ENCODE peak calls at places on chromosome 16, in four cellular contexts. A is esophagus muscularis mucosa, H is breast epithelium, M is prostate gland. J is an unnamed sample.
A peak's percentile ranks its signal among the peaks of the same experiment; 100 is the strongest.

GRCh38 chr16:66150691-66151090 is 215.8 kb upstream of the CDH5 start:
- DNase-seq in A (no peak), H (no peak), M (no peak), J (no peak)

GRCh38 chr16:81483064-81483969 is 38.7 kb downstream of the CMIP start:
- DNase-seq in A (no peak), H (no peak), M (no peak), J (no peak)

GRCh38 chr16:78490847-78491246 is 391.4 kb downstream of the WWOX start:
- DNase-seq in A (no peak), H (no peak), M (no peak), J (no peak)

GRCh38 chr16:89700649-89701424 is 668 bp downstream of the SPATA2L start:
- DNase-seq in A (no peak), H (peak; percentile 66), M (peak; percentile 51), J (no peak)

GRCh38 chr16:86214326-86215232 is 295.7 kb upstream of the FOXF1 start:
- DNase-seq in A (no peak), H (no peak), M (no peak), J (peak; percentile 60)

GRCh38 chr16:17340804-17341203 is 130.0 kb downstream of the XYLT1 start:
- DNase-seq in A (no peak), H (no peak), M (no peak), J (no peak)

GRCh38 chr16:5025171-5025632 is 8.5 kb downstream of the NAGPA start:
- DNase-seq in A (no peak), H (no peak), M (no peak), J (no peak)

GRCh38 chr16:67177743-67178699 is 5.7 kb downstream of the MATCAP1 start:
- DNase-seq in A (no peak), H (peak; percentile 82), M (peak; percentile 85), J (peak; percentile 83)

GRCh38 chr16:3698941-3699340 is 18.4 kb downstream of the TRAP1 start:
- DNase-seq in A (no peak), H (no peak), M (no peak), J (no peak)

GRCh38 chr16:85139888-85140339 is 27.6 kb upstream of the CIBAR2 start:
- DNase-seq in A (no peak), H (no peak), M (no peak), J (no peak)

GRCh38 chr16:49282690-49283375 is 1.2 kb upstream of the CBLN1 start:
- DNase-seq in A (peak; percentile 91), H (no peak), M (no peak), J (no peak)

GRCh38 chr16:27217256-27217655 is 13.9 kb downstream of the KDM8 start:
- DNase-seq in A (no peak), H (no peak), M (no peak), J (no peak)

GRCh38 chr16:57564571-57565270 is 22.3 kb downstream of the ADGRG5 start:
- DNase-seq in A (no peak), H (peak; percentile 10), M (no peak), J (no peak)

GRCh38 chr16:57563761-57564160 is 21.3 kb downstream of the ADGRG5 start:
- DNase-seq in A (no peak), H (peak; percentile 3), M (no peak), J (no peak)

GRCh38 chr16:57562066-57562465 is 19.6 kb downstream of the ADGRG5 start:
- DNase-seq in A (no peak), H (peak; percentile 7), M (no peak), J (no peak)

GRCh38 chr16:57562669-57563486 is 20.4 kb downstream of the ADGRG5 start:
- DNase-seq in A (no peak), H (no peak), M (no peak), J (no peak)

GRCh38 chr16:57563487-57563750 is 21.0 kb downstream of the ADGRG5 start:
- DNase-seq in A (no peak), H (peak; percentile 2), M (no peak), J (no peak)
- H3K27ac ChIP-seq in A (no peak overlapping the region), H (no peak overlapping the region), M (no peak overlapping the region), J (no peak overlapping the region)

DNA sequence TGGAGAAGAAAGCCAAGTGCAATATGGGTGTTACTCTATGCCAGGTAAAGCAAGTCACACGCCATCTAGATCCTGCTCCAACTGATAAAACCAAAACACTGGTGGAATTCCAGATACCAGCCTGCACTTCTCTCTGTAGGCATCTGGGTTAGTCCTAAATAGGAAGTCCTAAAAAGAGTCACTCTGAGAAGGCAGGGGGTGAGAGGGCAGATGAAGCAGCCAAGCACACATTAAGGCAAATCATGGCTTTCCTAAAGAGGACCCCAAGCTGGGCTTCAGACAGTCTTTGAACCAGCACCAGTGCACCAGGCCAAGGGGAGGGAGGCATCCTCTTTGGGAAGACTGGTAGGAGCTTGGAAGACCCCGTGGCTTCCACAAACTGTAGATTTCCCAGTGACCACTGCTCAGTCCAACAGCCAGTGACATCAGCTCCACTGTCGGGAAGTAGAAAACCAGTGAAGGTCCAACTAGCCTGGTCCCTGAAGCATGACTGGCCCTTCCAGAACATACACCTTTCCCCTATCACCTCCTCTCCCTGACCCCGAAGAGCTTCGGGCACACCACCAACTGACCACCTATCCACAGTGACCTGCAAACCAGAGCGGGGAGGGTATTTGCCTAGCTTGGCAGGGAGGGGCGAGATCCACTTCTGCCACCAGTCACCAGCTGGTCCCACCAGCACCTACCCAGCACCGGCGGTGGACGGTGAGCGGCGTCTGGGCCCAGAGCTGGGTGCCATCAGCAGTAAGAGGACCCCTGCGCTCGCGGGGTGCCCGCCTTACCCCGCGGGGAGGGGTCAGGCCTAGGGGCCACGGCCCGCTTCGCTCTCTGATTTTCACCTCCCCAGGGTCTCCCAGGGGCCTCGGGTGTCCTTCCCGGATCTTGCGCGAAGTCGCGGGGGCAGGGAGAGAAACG is 1.0 kb downstream of the LITAF start:
- DNase-seq in A (no peak), H (peak; percentile 37), M (no peak), J (no peak)
- TF ChIP-seq POLR2A in A (no peak), H (no peak), M (no peak), J (no peak)

GRCh38 chr16:30737794-30738648 is 10.2 kb upstream of the PHKG2 start:
- DNase-seq in A (no peak), H (no peak), M (no peak), J (peak; percentile 54)

GRCh38 chr16:30741461-30741914 is 6.7 kb upstream of the PHKG2 start:
- DNase-seq in A (no peak), H (peak; percentile 97), M (peak; percentile 78), J (peak; percentile 67)

GRCh38 chr16:30738984-30739951 is 9.0 kb upstream of the PHKG2 start:
- DNase-seq in A (no peak), H (no peak), M (no peak), J (peak; percentile 57)

GRCh38 chr16:30743690-30744089 is 4.5 kb upstream of the PHKG2 start:
- DNase-seq in A (no peak), H (no peak), M (no peak), J (peak; percentile 81)

GRCh38 chr16:30740364-30741251 is 7.6 kb upstream of the PHKG2 start:
- DNase-seq in A (peak; percentile 95), H (peak; percentile 96), M (peak; percentile 97), J (peak; percentile 92)
- TF ChIP-seq POLR2AphosphoS5 in A (peak; percentile 61), H (peak; percentile 72), M (peak; percentile 99), J (peak; percentile 18)

GRCh38 chr16:10387378-10387681 is 1.5 kb downstream of the ATF7IP2 start:
- DNase-seq in A (no peak), H (no peak), M (no peak), J (no peak)
- H3K27ac ChIP-seq in A (no peak overlapping the region), H (no peak overlapping the region), M (no peak overlapping the region), J (no peak overlapping the region)

DNA sequence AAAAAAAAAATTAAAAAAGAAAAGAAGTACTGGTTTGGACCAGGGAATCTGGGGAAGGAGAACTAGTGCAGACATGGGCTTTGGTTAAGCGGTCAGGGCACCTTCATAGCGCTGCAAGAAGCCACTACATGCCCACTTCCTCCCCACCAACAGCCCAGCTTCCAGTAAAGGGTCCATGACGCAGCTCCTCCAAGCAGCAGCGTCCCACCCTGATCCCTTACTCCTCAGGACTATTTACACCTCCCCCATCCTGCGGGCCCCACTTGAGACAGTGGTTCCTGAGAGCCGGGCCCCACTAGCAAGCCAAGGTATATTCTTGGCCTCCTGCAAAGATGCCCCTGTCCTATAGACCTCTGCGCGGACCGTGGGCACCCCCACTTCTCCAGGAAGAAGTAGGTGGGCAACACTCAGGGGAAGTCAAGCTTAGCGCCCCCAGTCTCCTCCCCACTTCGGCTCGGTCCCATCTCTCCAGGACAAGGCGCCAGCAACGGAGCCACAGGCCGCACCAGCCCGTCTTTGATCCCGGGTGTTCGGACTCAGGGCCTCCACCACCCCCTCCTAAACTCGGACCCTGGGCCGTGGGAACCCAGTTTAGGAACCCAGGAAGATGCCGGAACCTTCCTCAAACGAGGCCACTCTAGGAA is 913 bp upstream of the PRR14 start:
- DNase-seq in A (peak; percentile 93), H (peak; percentile 46), M (no peak), J (no peak)
- TF ChIP-seq POLR2A in A (no peak), H (no peak), M (no peak), J (no peak)

DNA sequence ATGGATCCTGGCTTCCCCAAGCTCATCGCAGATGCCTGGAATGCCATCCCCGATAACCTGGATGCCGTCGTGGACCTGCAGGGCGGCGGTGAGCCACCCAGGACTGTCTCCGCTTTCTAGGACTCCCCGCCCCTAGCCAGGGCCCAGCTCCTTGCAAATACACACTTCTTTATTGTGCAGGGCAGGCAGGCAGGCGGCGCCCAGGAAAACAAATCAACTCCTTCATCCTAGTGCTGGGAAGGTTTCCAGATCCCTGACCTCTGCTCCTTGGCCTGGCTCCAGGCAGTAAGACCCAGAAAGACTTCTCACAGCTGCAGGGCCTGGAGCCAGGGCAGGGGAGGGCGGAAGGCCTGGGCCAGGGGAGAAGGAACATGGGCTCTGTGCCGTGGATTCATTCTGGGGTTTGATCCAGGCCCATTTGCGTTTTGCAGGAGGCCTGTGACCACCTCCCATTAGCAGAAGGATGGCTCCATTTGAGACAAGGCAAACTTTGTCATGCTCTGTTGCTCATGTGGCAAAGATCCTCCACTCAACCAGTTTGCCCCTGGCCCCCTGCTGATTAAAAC is 6.0 kb upstream of the LPCAT2 start:
- DNase-seq in A (peak; percentile 95), H (peak; percentile 68), M (peak; percentile 50), J (peak; percentile 95)
- TF ChIP-seq POLR2AphosphoS5 in A (peak; percentile 69), H (peak; percentile 60), M (peak; percentile 64), J (peak; percentile 67)

DNA sequence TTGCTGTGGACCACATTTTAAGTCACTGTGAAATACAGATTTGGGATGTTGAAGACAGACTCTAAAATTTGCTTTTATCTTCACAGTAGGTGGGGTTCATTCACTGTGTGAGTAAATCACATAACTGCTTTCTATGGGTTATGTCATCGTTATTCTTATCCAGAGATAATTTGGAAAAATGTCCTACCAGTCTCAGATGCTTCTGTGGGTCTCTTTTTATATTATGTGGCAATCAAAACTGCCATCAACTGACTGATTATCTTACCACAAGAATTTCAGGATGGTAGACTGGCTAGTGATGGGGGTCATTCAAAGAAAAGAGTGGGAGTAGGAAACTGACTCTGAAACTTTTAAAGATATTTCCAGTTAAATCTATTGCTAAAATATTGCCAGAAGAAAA is 3.1 kb downstream of the HSBP1 start:
- DNase-seq in A (no peak), H (no peak), M (no peak), J (no peak)
- H3K27ac ChIP-seq in A (no peak overlapping the region), H (no peak overlapping the region), M (no peak overlapping the region), J (no peak overlapping the region)

DNA sequence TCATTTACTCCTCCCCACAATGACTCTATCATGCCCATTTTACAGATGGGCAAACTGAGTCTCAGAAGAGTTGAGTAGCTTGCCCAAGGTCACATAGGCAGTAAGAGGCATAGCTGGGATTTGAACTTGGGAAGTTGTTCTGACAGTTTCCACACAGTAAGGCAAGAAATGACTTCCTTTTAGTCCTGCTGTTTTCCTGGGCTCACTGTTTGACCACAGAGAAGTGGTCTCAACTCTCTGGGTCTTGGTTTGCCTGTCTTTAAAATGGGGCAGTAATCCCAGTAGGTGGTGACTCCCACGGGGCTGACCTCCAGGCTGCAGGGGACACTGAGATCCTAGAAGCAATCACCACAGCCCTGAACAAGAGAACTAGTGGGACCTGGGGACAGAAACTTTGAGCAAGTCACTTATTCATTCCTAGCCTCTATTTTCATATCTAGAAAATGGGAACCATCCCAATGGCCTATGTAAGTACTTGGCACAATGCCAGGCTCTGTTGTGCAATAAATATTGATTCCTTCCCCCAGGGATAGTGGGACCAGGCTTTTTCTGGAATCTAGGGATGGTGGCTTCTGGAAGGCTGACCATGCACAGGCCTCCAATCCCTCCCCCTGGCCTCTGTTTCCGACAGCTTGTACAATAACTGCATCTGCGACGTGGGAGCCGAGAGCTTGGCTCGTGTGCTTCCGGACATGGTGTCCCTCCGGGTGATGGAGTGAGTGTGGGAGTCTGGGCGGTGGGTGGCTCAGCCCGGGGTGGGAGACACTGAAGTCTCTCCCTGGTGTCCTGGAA is 20.5 kb downstream of the DEXI start:
- DNase-seq in A (no peak), H (no peak), M (no peak), J (no peak)
- TF ChIP-seq POLR2A in A (no peak), H (no peak), M (no peak), J (no peak)